ENCODE peak calls at places on chromosomes 16 and 17, in seven cellular contexts. B, K, X, I, F, R and A are unnamed samples.

GRCh38 chr17:71423871-71424546 is 696.8 kb upstream of the SOX9 start:
- DNase-seq in B (peak), K (no peak), X (peak), I (peak), F (no peak), R (no peak), A (peak)

GRCh38 chr16:9594047-9594446 is 502.6 kb downstream of the HAPSTR1 start:
- DNase-seq in B (no peak), K (no peak), X (no peak), I (no peak), F (no peak), R (no peak), A (no peak)

GRCh38 chr17:10036511-10037061 is 131.5 kb upstream of the RCVRN start:
- DNase-seq in B (no peak), K (no peak), X (no peak), I (no peak), F (no peak), R (no peak), A (no peak)

GRCh38 chr17:63623786-63624185 is 1.6 kb downstream of the MAP3K3 start:
- DNase-seq in B (no peak), K (no peak), X (no peak), I (no peak), F (no peak), R (no peak), A (no peak)

GRCh38 chr17:68461589-68461988 is 4.3 kb upstream of the WIPI1 start:
- DNase-seq in B (peak), K (no peak), X (peak), I (no peak), F (no peak), R (peak), A (no peak)

GRCh38 chr17:79747508-79748295 is 17.0 kb downstream of the ENPP7 start:
- DNase-seq in B (no peak), K (no peak), X (peak), I (no peak), F (no peak), R (no peak), A (no peak)

GRCh38 chr17:82647593-82648164 is 565 bp downstream of the WDR45B start:
- DNase-seq in B (peak), K (peak), X (peak), I (no peak), F (no peak), R (peak), A (no peak)

GRCh38 chr17:39197380-39198185 is at the start of gene CACNB1:
- DNase-seq in B (peak), K (peak), X (peak), I (no peak), F (peak), R (peak), A (peak)

GRCh38 chr16:81492307-81492706 is 47.7 kb downstream of the CMIP start:
- DNase-seq in B (no peak), K (no peak), X (no peak), I (no peak), F (no peak), R (no peak), A (no peak)

GRCh38 chr16:84042879-84043485 is 387 bp upstream of the SLC38A8 start:
- DNase-seq in B (no peak), K (no peak), X (peak), I (no peak), F (no peak), R (no peak), A (no peak)

GRCh38 chr17:57104461-57105175 is 19.6 kb downstream of the AKAP1 start:
- DNase-seq in B (no peak), K (no peak), X (no peak), I (no peak), F (peak), R (no peak), A (no peak)

GRCh38 chr16:26344976-26345375 is 653.2 kb downstream of the HS3ST4 start:
- DNase-seq in B (no peak), K (no peak), X (no peak), I (no peak), F (no peak), R (no peak), A (no peak)

GRCh38 chr16:86217001-86217890 is 293.1 kb upstream of the FOXF1 start:
- DNase-seq in B (no peak), K (no peak), X (no peak), I (no peak), F (no peak), R (no peak), A (no peak)

GRCh38 chr17:72976971-72977767 is 115.3 kb downstream of the SLC39A11 start:
- DNase-seq in B (no peak), K (no peak), X (peak), I (peak), F (peak), R (peak), A (peak)

GRCh38 chr16:86306046-86306644 is 204.2 kb upstream of the FOXF1 start:
- DNase-seq in B (no peak), K (no peak), X (no peak), I (no peak), F (peak), R (no peak), A (peak)

GRCh38 chr16:85416267-85417109 is 196.6 kb upstream of the GSE1 start:
- DNase-seq in B (peak), K (peak), X (peak), I (no peak), F (peak), R (peak), A (peak)

GRCh38 chr17:45770632-45771472 is 13.3 kb upstream of the CRHR1 start:
- DNase-seq in B (no peak), K (no peak), X (peak), I (no peak), F (no peak), R (no peak), A (no peak)

GRCh38 chr16:79269211-79269863 is 331.2 kb downstream of the MAF start:
- DNase-seq in B (no peak), K (peak), X (no peak), I (no peak), F (no peak), R (no peak), A (no peak)

GRCh38 chr17:28712037-28712704 is 483 bp upstream of the PROCA1 start:
- DNase-seq in B (no peak), K (peak), X (peak), I (no peak), F (no peak), R (peak), A (peak)

GRCh38 chr16:79848739-79849518 is 248.4 kb upstream of the MAF start:
- DNase-seq in B (no peak), K (no peak), X (no peak), I (no peak), F (no peak), R (no peak), A (no peak)

GRCh38 chr17:62800580-62800979 is 7.5 kb downstream of the MARCHF10 start:
- DNase-seq in B (no peak), K (no peak), X (peak), I (no peak), F (no peak), R (no peak), A (peak)

GRCh38 chr16:73275448-73275847 is 227.5 kb upstream of the ZFHX3 start:
- DNase-seq in B (no peak), K (no peak), X (no peak), I (no peak), F (no peak), R (no peak), A (no peak)

GRCh38 chr16:23434380-23434779 is 18.6 kb downstream of the COG7 start:
- DNase-seq in B (peak), K (no peak), X (peak), I (no peak), F (peak), R (no peak), A (peak)

GRCh38 chr17:74211141-74211928 is 2.0 kb upstream of the TTYH2 start:
- DNase-seq in B (no peak), K (no peak), X (peak), I (no peak), F (peak), R (no peak), A (peak)

GRCh38 chr17:48610282-48611211 is at the start of gene HOXB7:
- DNase-seq in B (peak), K (peak), X (peak), I (no peak), F (peak), R (peak), A (no peak)

GRCh38 chr17:10471853-10472252 is 2.5 kb upstream of the MYH4 start:
- DNase-seq in B (no peak), K (no peak), X (no peak), I (no peak), F (peak), R (no peak), A (no peak)

GRCh38 chr16:10558746-10559641 is 21.4 kb downstream of the EMP2 start:
- DNase-seq in B (no peak), K (no peak), X (no peak), I (no peak), F (peak), R (peak), A (no peak)

GRCh38 chr17:7219812-7220592 is at the start of the genes ACADVL and DLG4:
- DNase-seq in B (peak), K (peak), X (peak), I (no peak), F (peak), R (peak), A (peak)

GRCh38 chr17:12683299-12683698 is 17.6 kb downstream of the MYOCD start:
- DNase-seq in B (no peak), K (no peak), X (no peak), I (no peak), F (no peak), R (no peak), A (no peak)

GRCh38 chr16:89046491-89046890 is 47.2 kb upstream of the ACSF3 start:
- DNase-seq in B (no peak), K (no peak), X (no peak), I (no peak), F (no peak), R (no peak), A (no peak)

GRCh38 chr16:3487521-3488410 is 7.5 kb downstream of the C16orf90 start:
- DNase-seq in B (no peak), K (no peak), X (peak), I (no peak), F (no peak), R (no peak), A (no peak)

GRCh38 chr17:82497483-82498405 is 21.8 kb upstream of the FOXK2 start:
- DNase-seq in B (peak), K (peak), X (peak), I (no peak), F (peak), R (peak), A (peak)

GRCh38 chr17:65345261-65346060 is 208.3 kb downstream of the RGS9 start:
- DNase-seq in B (no peak), K (peak), X (no peak), I (no peak), F (peak), R (no peak), A (peak)

GRCh38 chr17:44266402-44267164 is 1.4 kb downstream of the SLC4A1 start:
- DNase-seq in B (no peak), K (no peak), X (no peak), I (no peak), F (peak), R (no peak), A (peak)
- TF ChIP-seq CTCF in B (no peak), K (no peak), X (no peak), I (no peak), F (no peak), R (no peak), A (peak)

DNA sequence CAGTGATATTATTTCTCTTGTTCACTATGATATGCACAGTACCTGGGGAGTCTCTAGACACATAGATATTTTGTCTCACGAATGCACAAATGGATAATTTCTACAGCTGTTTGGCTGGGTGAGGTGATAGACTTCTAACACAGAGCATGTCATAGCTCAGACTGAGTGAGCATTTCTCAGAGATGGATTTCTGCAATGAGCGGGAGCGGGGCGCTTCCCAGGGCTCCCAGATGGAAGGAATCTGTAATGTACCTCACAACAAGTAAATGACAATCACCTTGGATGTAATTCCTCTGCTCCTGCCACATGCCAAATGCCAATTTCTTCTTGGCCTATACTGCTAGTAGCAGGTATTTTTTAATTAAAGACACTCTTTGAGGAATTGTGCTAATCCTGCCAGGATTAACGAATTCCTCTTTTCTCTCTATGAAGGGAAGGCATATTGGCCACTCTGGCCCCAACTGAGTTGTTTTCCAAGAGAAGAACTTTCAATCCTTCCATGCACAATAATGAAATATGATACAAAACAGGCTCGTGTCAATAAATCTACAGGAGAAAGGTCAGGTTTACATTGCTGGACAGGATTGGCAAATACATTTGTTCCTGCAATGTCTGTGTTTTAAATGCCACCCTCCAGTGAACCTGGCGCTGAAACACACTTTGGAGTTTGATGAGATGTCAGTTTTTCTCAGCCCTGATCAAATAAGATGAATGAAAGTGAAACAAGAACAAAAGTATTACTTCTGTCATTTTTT is 185.3 kb downstream of the CBLN1 start:
- DNase-seq in B (no peak), K (no peak), X (no peak), I (no peak), F (no peak), R (no peak), A (no peak)
- TF ChIP-seq CTCF in B (no peak), K (no peak), X (no peak), I (no peak), F (no peak), R (no peak), A (no peak)

DNA sequence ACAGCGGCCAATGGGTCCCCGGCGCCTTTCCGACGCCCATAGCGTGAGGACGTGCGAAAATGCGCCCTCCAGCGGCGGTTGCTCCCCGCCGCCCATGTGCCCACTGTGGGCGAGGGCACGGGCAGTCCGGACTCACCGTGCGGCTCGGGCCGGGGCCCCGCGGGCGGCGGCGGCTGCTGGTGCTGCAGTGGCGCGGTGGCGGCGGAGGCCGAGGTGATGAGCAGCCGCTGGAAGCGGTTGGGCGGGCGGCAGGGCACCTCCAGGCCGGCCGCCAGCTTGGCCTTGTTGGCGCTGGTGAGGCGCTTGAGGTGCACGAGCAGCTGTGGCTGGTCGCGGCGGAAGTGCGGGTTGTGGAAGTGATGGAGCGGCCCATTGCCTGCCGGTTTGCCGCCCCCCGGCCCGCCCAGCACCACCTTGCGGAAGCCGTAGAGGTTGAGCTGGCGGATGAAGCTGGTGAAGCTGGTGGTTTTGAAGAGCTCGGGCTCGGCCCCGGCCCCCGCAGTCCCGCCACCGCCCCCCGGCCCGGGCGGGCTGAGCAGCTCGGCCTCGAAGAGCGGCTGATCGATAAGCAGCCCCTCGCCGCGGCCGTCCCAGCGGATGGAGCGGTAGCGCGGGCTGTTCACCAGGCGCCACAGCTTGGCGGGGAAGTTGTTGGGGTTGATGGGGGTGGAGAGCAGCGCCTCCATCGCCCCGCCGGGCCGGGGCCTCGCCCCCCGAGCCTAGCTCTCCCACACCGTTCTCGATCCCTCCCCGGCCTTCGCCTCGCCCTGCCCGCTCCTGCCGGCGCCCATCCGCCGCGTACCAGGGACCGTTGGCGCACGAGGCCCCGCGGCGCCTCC is at the start of gene HSF5:
- DNase-seq in B (no peak), K (peak), X (peak), I (no peak), F (no peak), R (peak), A (peak)
- TF ChIP-seq CTCF in B (no peak), K (peak), X (peak), I (peak), F (no peak), R (peak), A (no peak)

DNA sequence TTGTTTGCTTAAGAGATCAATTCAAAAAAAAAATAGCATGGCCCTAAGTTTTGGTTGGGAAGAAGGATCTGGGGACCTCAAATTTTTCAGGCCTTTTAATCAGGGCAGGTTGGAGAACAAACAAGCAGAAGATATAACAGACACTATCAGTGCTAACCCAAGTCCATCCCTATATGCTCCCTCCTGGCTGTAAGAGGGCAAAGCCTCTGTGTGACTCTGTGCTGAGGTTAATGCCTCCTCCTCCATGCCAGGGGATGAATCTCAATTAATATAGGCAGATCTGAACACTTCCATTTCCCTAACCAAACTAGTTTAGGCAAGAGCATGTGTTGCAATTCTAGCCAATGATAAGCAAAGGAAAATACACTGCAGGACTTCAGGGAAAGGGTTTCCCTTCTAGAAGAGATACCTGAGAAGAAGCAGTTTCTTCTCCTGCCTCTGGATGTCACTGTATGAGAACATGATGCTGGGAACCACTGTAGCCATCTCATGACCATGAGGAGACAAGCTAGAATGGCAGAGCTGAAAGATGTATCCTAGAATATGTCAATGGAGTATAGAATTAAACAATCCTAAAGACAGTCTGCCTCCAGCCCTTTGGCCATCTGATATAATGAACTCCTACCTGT is 76.0 kb downstream of the CHD9NB start:
- DNase-seq in B (peak), K (no peak), X (peak), I (no peak), F (peak), R (no peak), A (peak)
- TF ChIP-seq CTCF in B (peak), K (no peak), X (peak), I (peak), F (peak), R (peak), A (peak)

DNA sequence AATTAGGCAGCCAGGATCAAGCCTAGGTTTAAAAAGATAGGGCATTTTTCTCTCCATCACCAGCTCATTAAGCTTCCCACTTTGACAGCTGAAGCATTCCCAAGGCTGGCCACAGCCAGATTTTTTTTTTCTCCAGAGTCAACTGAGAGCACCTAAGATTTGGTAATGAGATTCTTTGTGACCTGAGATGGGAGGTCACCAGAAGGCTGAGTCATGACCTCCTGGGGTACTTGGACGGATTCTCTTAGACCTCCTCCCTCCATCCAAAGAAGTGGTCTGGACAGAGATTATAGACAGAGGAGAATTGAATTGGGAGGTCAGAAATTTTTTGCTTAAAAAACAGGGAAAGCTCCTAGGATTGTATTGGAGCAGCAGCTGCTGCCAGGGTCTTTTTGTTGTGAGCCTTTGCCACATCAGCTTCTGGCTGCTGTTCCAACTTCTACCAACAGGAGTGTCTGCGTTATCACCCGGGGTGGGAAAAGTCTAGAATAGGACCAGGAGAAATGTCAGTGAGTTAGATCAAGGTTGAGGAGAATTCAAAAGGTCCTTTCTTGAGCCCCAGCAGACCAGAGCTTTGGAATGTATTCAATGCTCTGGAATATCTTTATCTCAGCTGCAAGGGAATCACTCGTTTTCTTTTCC is 221.2 kb upstream of the N4BP1 start:
- DNase-seq in B (no peak), K (no peak), X (peak), I (no peak), F (no peak), R (no peak), A (no peak)
- TF ChIP-seq CTCF in B (peak), K (no peak), X (peak), I (peak), F (no peak), R (no peak), A (no peak)

DNA sequence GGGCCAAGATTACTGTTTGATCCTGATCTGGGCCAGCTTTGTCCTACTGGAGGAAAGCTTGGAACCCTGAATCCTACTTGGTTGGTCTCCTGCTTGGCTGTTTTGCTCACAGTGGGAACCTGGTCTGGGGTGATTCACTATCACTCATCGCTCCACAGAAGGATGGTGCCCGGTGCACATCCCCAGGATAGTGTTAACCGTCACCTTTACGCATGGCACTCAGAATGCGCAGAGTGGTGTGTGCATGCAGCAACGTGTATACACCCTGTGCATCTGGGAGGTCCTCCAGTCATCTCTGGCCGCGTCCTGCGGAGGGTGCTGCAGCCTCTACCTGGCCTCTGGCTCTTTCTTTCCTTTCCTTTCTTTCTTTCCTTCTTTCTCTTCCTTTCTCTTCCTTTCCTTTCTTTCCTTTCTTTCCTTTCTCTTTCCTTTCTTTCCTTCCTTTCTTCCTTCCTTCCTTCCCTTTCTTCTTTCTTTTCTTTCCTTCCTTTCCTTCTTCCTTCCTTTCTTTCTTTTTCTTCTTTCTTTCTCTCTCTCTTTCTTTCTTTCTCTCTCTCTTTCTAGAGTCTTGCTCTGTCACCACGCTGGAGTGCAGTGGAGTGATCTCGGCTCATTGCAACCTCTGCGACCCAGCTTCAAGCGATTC is 13.1 kb downstream of the SOCS3 start:
- DNase-seq in B (no peak), K (no peak), X (no peak), I (no peak), F (peak), R (no peak), A (no peak)
- TF ChIP-seq CTCF in B (no peak), K (peak), X (peak), I (no peak), F (no peak), R (no peak), A (peak)